ENCODE peak calls at places on chromosomes 16 and 17, in five cellular contexts. One of them, this sample, is unnamed.

GRCh38 chr16:56617212-56618085 is 8.1 kb upstream of the MT1E start:
- DNase-seq in left kidney: peak
- DNase-seq in mucosa of gallbladder: peak
- DNase-seq in activated CD4-positive, alpha-beta T cell treated with anti-CD3 and anti-CD28 coated beads, Interleukin-2, amount 50 U/mL, for 48 hours: peak
- DNase-seq in AML-193: no peak
- DNase-seq in this sample: peak

GRCh38 chr16:57386381-57386951 is 14.2 kb downstream of the CX3CL1 start:
- DNase-seq in left kidney: peak
- DNase-seq in mucosa of gallbladder: no peak
- DNase-seq in activated CD4-positive, alpha-beta T cell treated with anti-CD3 and anti-CD28 coated beads, Interleukin-2, amount 50 U/mL, for 48 hours: no peak
- DNase-seq in AML-193: no peak
- DNase-seq in this sample: no peak

GRCh38 chr17:44543213-44543904 is 13.9 kb upstream of the FZD2 start:
- DNase-seq in left kidney: peak
- DNase-seq in mucosa of gallbladder: no peak
- DNase-seq in activated CD4-positive, alpha-beta T cell treated with anti-CD3 and anti-CD28 coated beads, Interleukin-2, amount 50 U/mL, for 48 hours: no peak
- DNase-seq in AML-193: no peak
- DNase-seq in this sample: peak

GRCh38 chr16:20353379-20353778 is 864 bp upstream of the UMOD start:
- DNase-seq in left kidney: no peak
- DNase-seq in mucosa of gallbladder: no peak
- DNase-seq in activated CD4-positive, alpha-beta T cell treated with anti-CD3 and anti-CD28 coated beads, Interleukin-2, amount 50 U/mL, for 48 hours: no peak
- DNase-seq in AML-193: no peak
- DNase-seq in this sample: no peak

GRCh38 chr17:64229815-64230550 is 33.1 kb downstream of the TEX2 start:
- DNase-seq in left kidney: no peak
- DNase-seq in mucosa of gallbladder: no peak
- DNase-seq in activated CD4-positive, alpha-beta T cell treated with anti-CD3 and anti-CD28 coated beads, Interleukin-2, amount 50 U/mL, for 48 hours: no peak
- DNase-seq in AML-193: no peak
- DNase-seq in this sample: no peak

GRCh38 chr16:86165479-86165878 is 266.5 kb downstream of the IRF8 start:
- DNase-seq in left kidney: no peak
- DNase-seq in mucosa of gallbladder: no peak
- DNase-seq in activated CD4-positive, alpha-beta T cell treated with anti-CD3 and anti-CD28 coated beads, Interleukin-2, amount 50 U/mL, for 48 hours: no peak
- DNase-seq in AML-193: no peak
- DNase-seq in this sample: no peak

GRCh38 chr17:31095239-31096105 is 695 bp downstream of the NF1 start:
- DNase-seq in left kidney: peak
- DNase-seq in mucosa of gallbladder: no peak
- DNase-seq in activated CD4-positive, alpha-beta T cell treated with anti-CD3 and anti-CD28 coated beads, Interleukin-2, amount 50 U/mL, for 48 hours: peak
- DNase-seq in AML-193: no peak
- DNase-seq in this sample: peak

GRCh38 chr16:167117-167462 is 1.3 kb downstream of the HBM start:
- DNase-seq in left kidney: no peak
- DNase-seq in mucosa of gallbladder: no peak
- DNase-seq in activated CD4-positive, alpha-beta T cell treated with anti-CD3 and anti-CD28 coated beads, Interleukin-2, amount 50 U/mL, for 48 hours: no peak
- DNase-seq in AML-193: no peak
- DNase-seq in this sample: no peak

GRCh38 chr17:61323696-61324539 is 75.7 kb upstream of the TBX2 start:
- DNase-seq in left kidney: peak
- DNase-seq in mucosa of gallbladder: no peak
- DNase-seq in activated CD4-positive, alpha-beta T cell treated with anti-CD3 and anti-CD28 coated beads, Interleukin-2, amount 50 U/mL, for 48 hours: no peak
- DNase-seq in AML-193: no peak
- DNase-seq in this sample: no peak

GRCh38 chr17:82924812-82925211 is 85.0 kb upstream of the ZNF750 start:
- DNase-seq in left kidney: no peak
- DNase-seq in mucosa of gallbladder: no peak
- DNase-seq in activated CD4-positive, alpha-beta T cell treated with anti-CD3 and anti-CD28 coated beads, Interleukin-2, amount 50 U/mL, for 48 hours: no peak
- DNase-seq in AML-193: no peak
- DNase-seq in this sample: no peak

GRCh38 chr16:25006504-25007055 is 8.6 kb downstream of the ARHGAP17 start:
- DNase-seq in left kidney: peak
- DNase-seq in mucosa of gallbladder: no peak
- DNase-seq in activated CD4-positive, alpha-beta T cell treated with anti-CD3 and anti-CD28 coated beads, Interleukin-2, amount 50 U/mL, for 48 hours: no peak
- DNase-seq in AML-193: no peak
- DNase-seq in this sample: no peak

GRCh38 chr17:59607817-59608403 is 11.8 kb upstream of the CLTC start:
- DNase-seq in left kidney: no peak
- DNase-seq in mucosa of gallbladder: no peak
- DNase-seq in activated CD4-positive, alpha-beta T cell treated with anti-CD3 and anti-CD28 coated beads, Interleukin-2, amount 50 U/mL, for 48 hours: peak
- DNase-seq in AML-193: peak
- DNase-seq in this sample: no peak

GRCh38 chr17:6498798-6499540 is 54.7 kb downstream of the PIMREG start:
- DNase-seq in left kidney: peak
- DNase-seq in mucosa of gallbladder: no peak
- DNase-seq in activated CD4-positive, alpha-beta T cell treated with anti-CD3 and anti-CD28 coated beads, Interleukin-2, amount 50 U/mL, for 48 hours: no peak
- DNase-seq in AML-193: no peak
- DNase-seq in this sample: no peak

GRCh38 chr16:81711609-81712329 is 67.3 kb upstream of the PLCG2 start:
- DNase-seq in left kidney: no peak
- DNase-seq in mucosa of gallbladder: peak
- DNase-seq in activated CD4-positive, alpha-beta T cell treated with anti-CD3 and anti-CD28 coated beads, Interleukin-2, amount 50 U/mL, for 48 hours: no peak
- DNase-seq in AML-193: no peak
- DNase-seq in this sample: peak

GRCh38 chr17:32116937-32117336 is 25.4 kb upstream of the RHOT1 start:
- DNase-seq in left kidney: no peak
- DNase-seq in mucosa of gallbladder: no peak
- DNase-seq in activated CD4-positive, alpha-beta T cell treated with anti-CD3 and anti-CD28 coated beads, Interleukin-2, amount 50 U/mL, for 48 hours: no peak
- DNase-seq in AML-193: no peak
- DNase-seq in this sample: no peak

GRCh38 chr16:23521965-23522364 is 11.7 kb upstream of the GGA2 start:
- DNase-seq in left kidney: no peak
- DNase-seq in mucosa of gallbladder: no peak
- DNase-seq in activated CD4-positive, alpha-beta T cell treated with anti-CD3 and anti-CD28 coated beads, Interleukin-2, amount 50 U/mL, for 48 hours: no peak
- DNase-seq in AML-193: no peak
- DNase-seq in this sample: no peak

GRCh38 chr17:42005128-42005527 is 12.1 kb downstream of the DNAJC7 start:
- DNase-seq in left kidney: no peak
- DNase-seq in mucosa of gallbladder: no peak
- DNase-seq in activated CD4-positive, alpha-beta T cell treated with anti-CD3 and anti-CD28 coated beads, Interleukin-2, amount 50 U/mL, for 48 hours: no peak
- DNase-seq in AML-193: no peak
- DNase-seq in this sample: no peak

GRCh38 chr17:76382803-76383644 is 1.4 kb upstream of the SPHK1 start:
- DNase-seq in left kidney: peak
- DNase-seq in mucosa of gallbladder: no peak
- DNase-seq in activated CD4-positive, alpha-beta T cell treated with anti-CD3 and anti-CD28 coated beads, Interleukin-2, amount 50 U/mL, for 48 hours: peak
- DNase-seq in AML-193: peak
- DNase-seq in this sample: peak

This sample was measured in retina.